ENCODE peak calls at places on chromosomes 16 and 17, in four cellular contexts. H is T-helper 17 cell; O is EL; D is stimulated activated CD4-positive, alpha-beta T cell treated with anti-CD3 and anti-CD28 coated beads, Interleukin-15, amount 100 ng/mL, for 1 hour. R is an unnamed sample.

GRCh38 chr17:1644493-1645206 is 882 bp downstream of the SCARF1 start:
- DNase-seq in D (no peak), H (no peak), O (peak), R (peak)

GRCh38 chr17:30224419-30224960 is 11.0 kb downstream of the SLC6A4 start:
- DNase-seq in O (no peak), H (no peak), D (no peak), R (no peak)

GRCh38 chr16:10282367-10282766 is 100.1 kb upstream of the GRIN2A start:
- DNase-seq in H (no peak), D (no peak), O (no peak), R (no peak)

GRCh38 chr16:56611281-56611833 is 3.0 kb downstream of the MT2A start:
- DNase-seq in H (no peak), D (no peak), O (peak), R (no peak)

GRCh38 chr16:51821527-51821926 is 670.5 kb upstream of the SALL1 start:
- DNase-seq in D (no peak), O (no peak), H (no peak), R (no peak)

GRCh38 chr16:72191551-72191950 is 19.6 kb upstream of the PMFBP1 start:
- DNase-seq in H (no peak), O (no peak), D (no peak), R (no peak)

GRCh38 chr17:67390646-67391480 is 13.8 kb downstream of the PITPNC1 start:
- DNase-seq in H (peak), O (peak), D (peak), R (no peak)

GRCh38 chr16:65572156-65572555 is 450.3 kb upstream of the CDH11 start:
- DNase-seq in H (no peak), O (peak), D (no peak), R (no peak)

GRCh38 chr16:59527206-59527997 is 793.3 kb upstream of the GOT2 start:
- DNase-seq in D (no peak), O (peak), H (no peak), R (no peak)

GRCh38 chr16:30657866-30658730 is at the start of gene FBRS:
- DNase-seq in O (peak), D (peak), H (peak), R (peak)

GRCh38 chr16:23155445-23156049 is 6.3 kb upstream of the USP31 start:
- DNase-seq in H (no peak), D (no peak), O (no peak), R (peak)

GRCh38 chr16:383326-384020 is 1.7 kb upstream of the PGAP6 start:
- DNase-seq in H (peak), O (no peak), D (no peak), R (peak)

GRCh38 chr16:49824600-49824999 is 31.3 kb downstream of the ZNF423 start:
- DNase-seq in D (no peak), O (no peak), H (no peak), R (no peak)

GRCh38 chr16:66899945-66900688 is 18.6 kb downstream of the CDH16 start:
- DNase-seq in D (no peak), O (peak), H (no peak), R (peak)

GRCh38 chr16:88379694-88380040 is 3.1 kb upstream of the ZNF469 start:
- DNase-seq in H (no peak), O (no peak), D (no peak), R (no peak)

GRCh38 chr17:77318491-77319210 is 177.9 kb downstream of the SEC14L1 start:
- DNase-seq in H (no peak), O (peak), D (no peak), R (no peak)

GRCh38 chr16:20799599-20799998 is 6.7 kb downstream of the ERI2 start:
- DNase-seq in O (no peak), D (no peak), H (no peak), R (no peak)

GRCh38 chr16:52545544-52546262 is 1.2 kb downstream of the TOX3 start:
- DNase-seq in O (no peak), H (no peak), D (no peak), R (peak)

GRCh38 chr17:7676533-7676932 is 10.8 kb downstream of the TP53 start:
- DNase-seq in H (no peak), D (no peak), O (no peak), R (peak)

GRCh38 chr17:48753794-48754499 is 25.4 kb upstream of the HOXB13 start:
- DNase-seq in O (peak), H (no peak), D (no peak), R (no peak)

GRCh38 chr17:62187681-62188080 is 122.6 kb upstream of the MED13 start:
- DNase-seq in H (no peak), O (peak), D (no peak), R (no peak)

GRCh38 chr17:16281351-16281750 is 64.3 kb downstream of the PIGL start:
- DNase-seq in H (no peak), D (no peak), O (peak), R (no peak)

GRCh38 chr17:5544115-5544514 is 40.2 kb downstream of the NLRP1 start:
- DNase-seq in O (no peak), H (no peak), D (no peak), R (no peak)

GRCh38 chr17:45312477-45313418 is 4.1 kb downstream of the MAP3K14 start:
- DNase-seq in D (no peak), O (peak), H (no peak), R (peak)

GRCh38 chr16:56610609-56611111 is 2.3 kb downstream of the MT2A start:
- DNase-seq in O (peak), H (no peak), D (no peak), R (no peak)

GRCh38 chr17:78789663-78790181 is 7.6 kb upstream of the CYTH1 start:
- DNase-seq in H (no peak), O (peak), D (no peak), R (no peak)

GRCh38 chr17:79235808-79236207 is 161.2 kb downstream of the ENGASE start:
- DNase-seq in D (no peak), H (no peak), O (no peak), R (no peak)

R was measured in endodermal cell.